ENCODE peak calls at places on chromosomes 4 and X, in five cellular contexts. H, L, C, K and Z are unnamed samples.
A peak's percentile ranks its signal among the peaks of the same experiment; 100 is the strongest.

GRCh38 chr4:41142946-41143720 is 71.2 kb downstream of the APBB2 start:
- DNase-seq in L (no peak), C (no peak), K (no peak), H (no peak), Z (no peak)

GRCh38 chr4:177051473-177052060 is 258.1 kb upstream of the NEIL3 start:
- DNase-seq in K (no peak), H (no peak), C (peak; percentile 9), L (peak; percentile 44), Z (no peak)

GRCh38 chr4:52202931-52203330 is 151.8 kb downstream of the SPATA18 start:
- DNase-seq in K (no peak), H (no peak), C (no peak), L (no peak), Z (no peak)

GRCh38 chrX:49695276-49696180 is at the start of gene PAGE1:
- DNase-seq in L (no peak), K (no peak), C (no peak), H (no peak), Z (no peak)

GRCh38 chr4:53587123-53587522 is 4.2 kb downstream of the LNX1 start:
- DNase-seq in L (no peak), K (no peak), H (no peak), C (no peak), Z (no peak)

GRCh38 chr4:21113496-21114213 is 413.4 kb downstream of the PACRGL start:
- DNase-seq in H (no peak), C (no peak), K (no peak), L (no peak), Z (no peak)

GRCh38 chr4:20391224-20391623 is 139.5 kb downstream of the SLIT2 start:
- DNase-seq in K (no peak), L (no peak), C (no peak), H (no peak), Z (no peak)

GRCh38 chr4:105878668-105879067 is 16.6 kb upstream of the NPNT start:
- DNase-seq in C (no peak), H (no peak), L (no peak), K (no peak), Z (no peak)

GRCh38 chr4:145183023-145183422 is 2.6 kb upstream of the OTUD4 start:
- DNase-seq in L (no peak), K (no peak), C (no peak), H (no peak), Z (no peak)

GRCh38 chr4:146638801-146639351 is at the start of gene POU4F2:
- DNase-seq in C (no peak), H (no peak), K (no peak), L (no peak), Z (no peak)

GRCh38 chrX:8724176-8724757 is 7.7 kb downstream of the ANOS1 start:
- DNase-seq in C (no peak), L (no peak), H (no peak), K (no peak), Z (no peak)

GRCh38 chr4:37393889-37394288 is 149.3 kb downstream of the NWD2 start:
- DNase-seq in K (no peak), C (no peak), L (no peak), H (no peak), Z (no peak)

GRCh38 chr4:63169836-63170235 is 1239.4 kb downstream of the TECRL start:
- DNase-seq in K (no peak), L (no peak), C (no peak), H (no peak), Z (no peak)

GRCh38 chr4:56618734-56619133 is 62.4 kb downstream of the HOPX start:
- DNase-seq in K (no peak), C (no peak), L (no peak), H (no peak), Z (no peak)

GRCh38 chr4:122224348-122224747 is 72.2 kb downstream of the BLTP1 start:
- DNase-seq in K (no peak), C (no peak), H (no peak), L (no peak), Z (no peak)

GRCh38 chr4:42302348-42302747 is 94.9 kb upstream of the SHISA3 start:
- DNase-seq in K (no peak), C (no peak), L (peak; percentile 43), H (no peak), Z (no peak)

GRCh38 chrX:110310000-110310790 is 7.7 kb downstream of the AMMECR1 start:
- DNase-seq in K (no peak), H (no peak), C (no peak), L (no peak), Z (no peak)

GRCh38 chr4:184853385-184853784 is 27.6 kb upstream of the ACSL1 start:
- DNase-seq in L (no peak), H (no peak), C (no peak), K (no peak), Z (no peak)
- H3K4me1 ChIP-seq in L (no peaks in the 10 kb centered on the region), H (peaks cover 4% of the 10 kb centered on the region), C (no peaks in the 10 kb centered on the region), K (no peaks in the 10 kb centered on the region), Z (no peaks in the 10 kb centered on the region)

GRCh38 chrX:4762196-4762595 is 1048.7 kb upstream of the PRKX start:
- DNase-seq in L (no peak), C (no peak), H (no peak), K (no peak), Z (no peak)
- H3K27ac ChIP-seq in L (no peak overlapping the region), C (no peak overlapping the region), H (no peak overlapping the region), K (no peak overlapping the region), Z (no peak overlapping the region)

DNA sequence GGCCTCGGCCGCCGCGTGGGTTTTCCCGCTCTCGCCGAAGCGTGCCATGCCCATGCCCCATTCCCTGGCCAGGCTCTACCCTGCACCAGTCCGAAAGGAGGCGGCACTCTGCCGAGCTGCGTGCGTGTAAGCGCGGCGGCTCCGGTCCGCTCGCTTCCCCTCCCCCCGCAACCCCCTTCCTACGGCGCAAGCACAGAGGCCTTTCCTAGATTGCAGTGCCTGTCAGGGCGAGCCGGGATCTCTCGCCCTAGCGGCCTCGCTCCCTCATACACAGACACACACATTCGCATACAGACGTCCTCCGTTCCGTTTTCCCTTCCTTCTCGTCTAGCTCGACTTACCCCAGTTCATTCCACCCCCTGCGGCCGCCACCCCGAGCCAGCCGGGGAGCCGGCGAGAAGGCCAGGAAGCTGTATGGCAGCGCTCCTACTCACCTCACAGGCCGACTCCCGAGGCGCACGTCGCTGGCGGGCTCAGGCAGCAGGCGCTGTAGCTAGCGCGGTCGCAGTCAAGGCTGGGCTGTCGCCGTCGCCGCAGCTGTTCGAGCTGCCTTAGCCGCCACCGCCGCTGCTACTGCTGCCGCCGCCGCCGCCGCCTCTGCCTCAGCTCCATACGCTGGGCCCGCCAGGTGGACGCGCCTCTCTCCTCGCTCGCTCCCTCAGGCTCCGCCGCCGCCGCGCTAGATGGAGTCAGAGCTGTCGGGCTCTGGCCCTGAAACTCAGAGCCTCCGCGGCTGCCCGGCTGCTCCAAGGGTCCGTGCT is 623 bp downstream of the NEXMIF start:
- DNase-seq in C (peak; percentile 29), K (no peak), L (no peak), H (peak; percentile 63), Z (peak; percentile 39)
- H3K4me3 ChIP-seq in C (no peak overlapping the region), K (peak overlapping the region; percentile 54), L (no peak overlapping the region), H (peak overlapping the region; percentile 53), Z (peak overlapping the region; percentile 40)

DNA sequence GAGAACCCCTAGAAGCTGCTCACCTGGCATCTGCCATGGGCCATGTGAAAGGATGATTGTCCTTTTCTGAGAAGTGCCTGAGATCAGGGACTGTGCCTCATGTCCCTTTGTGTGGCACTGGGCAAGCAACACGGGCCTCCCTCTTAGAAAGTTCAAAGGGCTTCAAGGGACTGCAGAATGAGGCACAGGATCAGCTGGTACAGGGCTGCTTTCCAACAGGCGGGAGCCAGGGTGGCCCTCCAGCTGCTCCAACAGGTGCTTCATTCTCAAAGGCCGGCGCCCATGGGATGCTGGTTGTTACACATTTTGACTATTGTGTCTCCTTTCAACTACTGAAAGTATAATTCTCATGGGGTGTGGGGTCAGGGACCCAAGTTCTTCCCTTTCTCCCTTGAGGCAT is 114.7 kb downstream of the ENPP6 start:
- DNase-seq in C (no peak), L (no peak), H (no peak), K (no peak), Z (no peak)
- H3K4me1 ChIP-seq in C (no peaks in the 10 kb centered on the region), L (no peaks in the 10 kb centered on the region), H (peaks cover 23% of the 10 kb centered on the region), K (no peaks in the 10 kb centered on the region), Z (no peaks in the 10 kb centered on the region)

GRCh38 chr4:165343353-165344191 is 16.1 kb downstream of the MSMO1 start:
- DNase-seq in L (no peak), C (peak; percentile 6), H (no peak), K (no peak), Z (no peak)
- H3K27ac ChIP-seq in L (no peak overlapping the region), C (no peak overlapping the region), H (no peak overlapping the region), K (no peak overlapping the region), Z (no peak overlapping the region)

GRCh38 chrX:1659664-1660461 is 45.0 kb downstream of the ASMT start:
- DNase-seq in K (no peak), C (no peak), L (no peak), H (no peak), Z (no peak)

GRCh38 chrX:1661048-1661921 is 46.4 kb downstream of the ASMT start:
- DNase-seq in K (no peak), H (peak; percentile 79), L (peak; percentile 60), C (peak; percentile 89), Z (peak; percentile 86)

GRCh38 chrX:1658083-1658463 is 43.2 kb downstream of the ASMT start:
- DNase-seq in L (no peak), K (no peak), H (no peak), C (no peak), Z (peak; percentile 48)

GRCh38 chrX:1657367-1658082 is 42.7 kb downstream of the ASMT start:
- DNase-seq in C (peak; percentile 62), H (no peak), L (no peak), K (peak; percentile 10), Z (peak; percentile 46)

GRCh38 chrX:1661922-1662221 is 47.0 kb downstream of the ASMT start:
- DNase-seq in C (no peak), L (no peak), H (no peak), K (no peak), Z (no peak)
- H3K4me3 ChIP-seq in C (peak overlapping the region; percentile 79), L (no peak overlapping the region), H (peak overlapping the region; percentile 39), K (peak overlapping the region; percentile 62), Z (peak overlapping the region; percentile 60)

GRCh38 chr4:2793578-2793919 is 664 bp downstream of the SH3BP2 start:
- DNase-seq in C (no peak), K (no peak), H (peak; percentile 79), L (peak; percentile 12), Z (no peak)

GRCh38 chr4:2793920-2794706 is 1.2 kb downstream of the SH3BP2 start:
- DNase-seq in H (peak; percentile 74), C (no peak), K (no peak), L (no peak), Z (no peak)

GRCh38 chr4:2795558-2796260 is 2.8 kb downstream of the SH3BP2 start:
- DNase-seq in K (no peak), L (no peak), C (no peak), H (peak; percentile 51), Z (no peak)

GRCh38 chr4:2796261-2797187 is 3.6 kb downstream of the SH3BP2 start:
- DNase-seq in L (no peak), C (no peak), H (peak; percentile 69), K (no peak), Z (no peak)

GRCh38 chr4:2794707-2795557 is 2.0 kb downstream of the SH3BP2 start:
- DNase-seq in H (peak; percentile 86), L (no peak), K (no peak), C (no peak), Z (no peak)
- H3K4me1 ChIP-seq in H (peaks cover 84% of the 10 kb centered on the region), L (peaks cover 65% of the 10 kb centered on the region), K (peaks cover 55% of the 10 kb centered on the region), C (peaks cover 51% of the 10 kb centered on the region), Z (peaks cover 51% of the 10 kb centered on the region)